ENCODE peak calls at places on chromosomes 11 and 22, in six cellular contexts. O, I, L, J, F and R are unnamed samples.

GRCh38 chr22:43197271-43197941 is 10.5 kb upstream of the TTLL12 start:
- DNase-seq in O (no peak), I (no peak), J (no peak), L (no peak), F (no peak), R (no peak)

GRCh38 chr11:83612891-83613766 is 327.0 kb upstream of the CCDC90B start:
- DNase-seq in O (no peak), J (no peak), F (no peak), I (no peak), L (no peak), R (no peak)

GRCh38 chr11:72784662-72785061 is 9.2 kb downstream of the STARD10 start:
- DNase-seq in O (no peak), J (no peak), F (no peak), L (no peak), I (no peak), R (no peak)

GRCh38 chr22:17191163-17191562 is 28.1 kb downstream of the ADA2 start:
- DNase-seq in J (no peak), F (no peak), O (no peak), L (no peak), I (no peak), R (no peak)

GRCh38 chr11:125956371-125956770 is 10.5 kb downstream of the VSIG10L2 start:
- DNase-seq in O (no peak), F (no peak), J (no peak), L (no peak), I (peak; percentile 49), R (peak; percentile 85)

GRCh38 chr22:50270302-50271010 is at the start of gene MAPK11:
- DNase-seq in O (no peak), I (no peak), L (no peak), F (peak; percentile 75), J (peak; percentile 74), R (no peak)

GRCh38 chr11:121722431-121723256 is 269.9 kb upstream of the SORL1-AS1 start:
- DNase-seq in J (peak; percentile 47), L (peak; percentile 74), I (peak; percentile 96), F (peak; percentile 40), O (no peak), R (peak; percentile 97)

GRCh38 chr22:43385770-43386641 is 25.8 kb upstream of the MPPED1 start:
- DNase-seq in F (peak; percentile 81), I (peak; percentile 60), O (peak; percentile 69), L (peak; percentile 11), J (peak; percentile 72), R (peak; percentile 84)

GRCh38 chr22:28112548-28113043 is 193.5 kb upstream of the PITPNB start:
- DNase-seq in O (no peak), I (no peak), L (peak; percentile 9), J (no peak), F (no peak), R (peak; percentile 68)

GRCh38 chr11:106076923-106077608 is at the start of gene KBTBD3:
- DNase-seq in L (peak; percentile 92), O (peak; percentile 71), I (peak; percentile 99), F (peak; percentile 99), J (peak; percentile 99), R (peak; percentile 100)

GRCh38 chr11:119774180-119774763 is 45.3 kb upstream of the NECTIN1 start:
- DNase-seq in O (no peak), F (no peak), I (no peak), J (no peak), L (no peak), R (no peak)

GRCh38 chr11:118180300-118180703 is 3.9 kb upstream of the SCN2B start:
- DNase-seq in L (no peak), F (no peak), O (no peak), J (peak; percentile 26), I (peak; percentile 91), R (peak; percentile 84)

GRCh38 chr11:114877976-114878375 is 199.6 kb downstream of the NXPE2 start:
- DNase-seq in F (no peak), I (no peak), L (no peak), J (no peak), O (no peak), R (no peak)

GRCh38 chr11:10310301-10310841 is 5.5 kb downstream of the ADM start:
- DNase-seq in O (no peak), L (no peak), I (no peak), J (no peak), F (no peak), R (no peak)

GRCh38 chr11:120135838-120136237 is 2.1 kb downstream of the TRIM29 start:
- DNase-seq in I (peak; percentile 9), J (no peak), F (peak; percentile 4), O (no peak), L (no peak), R (no peak)

GRCh38 chr11:134585666-134586285 is 173.7 kb upstream of the B3GAT1 start:
- DNase-seq in J (no peak), L (no peak), F (no peak), O (no peak), I (no peak), R (no peak)

GRCh38 chr22:48919187-48919590 is 908.5 kb downstream of the BRD1 start:
- DNase-seq in O (no peak), J (no peak), I (no peak), F (peak; percentile 16), L (no peak), R (peak; percentile 27)

GRCh38 chr11:102345923-102346322 is 1.1 kb upstream of the BIRC2 start:
- DNase-seq in F (no peak), L (no peak), J (no peak), I (no peak), O (no peak), R (no peak)

GRCh38 chr11:45252134-45252856 is 33.8 kb downstream of the SYT13 start:
- DNase-seq in O (peak; percentile 78), F (peak; percentile 80), I (no peak), J (peak; percentile 84), L (no peak), R (no peak)

GRCh38 chr11:18720811-18721575 is 5.0 kb downstream of the IGSF22 start:
- DNase-seq in I (peak; percentile 50), F (peak; percentile 81), J (peak; percentile 87), O (peak; percentile 76), L (peak; percentile 56), R (peak; percentile 91)
- H3K27ac ChIP-seq in I (peak overlapping the region; percentile 43), F (peak overlapping the region; percentile 54), J (peak overlapping the region; percentile 42), O (peak overlapping the region; percentile 77), L (peak overlapping the region; percentile 67), R (peak overlapping the region; percentile 64)

GRCh38 chr22:46681010-46681409 is 57.0 kb downstream of the CERK start:
- DNase-seq in J (no peak), F (no peak), L (no peak), I (no peak), O (peak; percentile 36), R (no peak)
- TF ChIP-seq CTCF in J (peak; percentile 38), F (peak; percentile 36), L (no peak), I (no peak), O (no peak), R (no peak)

GRCh38 chr11:43687120-43687791 is 6.7 kb downstream of the HSD17B12 start:
- DNase-seq in L (peak; percentile 7), I (no peak), F (peak; percentile 26), J (no peak), O (no peak), R (no peak)
- H3K4me3 ChIP-seq in L (peak overlapping the region; percentile 15), I (no peak overlapping the region), F (no peak overlapping the region), J (no peak overlapping the region), O (no peak overlapping the region), R (no peak overlapping the region)

GRCh38 chr22:41657709-41658108 is 31.0 kb downstream of the SNU13 start:
- DNase-seq in I (no peak), F (no peak), L (no peak), O (no peak), J (no peak), R (no peak)
- H3K27ac ChIP-seq in I (no peak overlapping the region), F (no peak overlapping the region), L (no peak overlapping the region), O (no peak overlapping the region), J (no peak overlapping the region), R (no peak overlapping the region)

DNA sequence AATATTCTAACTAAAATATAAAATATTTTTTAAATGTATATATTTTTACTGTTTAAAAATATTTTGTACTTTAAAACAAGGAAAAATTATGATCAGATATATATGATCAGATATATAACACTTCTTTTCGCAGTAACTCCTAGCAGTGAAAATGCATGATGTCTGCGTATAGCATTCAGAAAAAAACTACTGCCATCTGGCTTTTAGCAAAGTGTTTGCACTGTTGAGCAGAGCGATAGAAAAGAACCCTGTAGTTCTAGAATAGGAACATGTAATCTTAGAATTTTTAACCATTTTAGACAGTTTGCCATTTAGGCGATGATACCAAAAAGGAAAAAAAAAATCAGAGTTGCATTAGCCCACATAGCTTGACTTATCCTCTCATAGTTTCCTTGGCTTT is 370.4 kb upstream of the ANO3 start:
- DNase-seq in F (no peak), L (no peak), I (no peak), O (no peak), J (no peak), R (no peak)
- TF ChIP-seq CTCF in F (no peak), L (no peak), I (peak; percentile 52), O (no peak), J (peak; percentile 28), R (no peak)

DNA sequence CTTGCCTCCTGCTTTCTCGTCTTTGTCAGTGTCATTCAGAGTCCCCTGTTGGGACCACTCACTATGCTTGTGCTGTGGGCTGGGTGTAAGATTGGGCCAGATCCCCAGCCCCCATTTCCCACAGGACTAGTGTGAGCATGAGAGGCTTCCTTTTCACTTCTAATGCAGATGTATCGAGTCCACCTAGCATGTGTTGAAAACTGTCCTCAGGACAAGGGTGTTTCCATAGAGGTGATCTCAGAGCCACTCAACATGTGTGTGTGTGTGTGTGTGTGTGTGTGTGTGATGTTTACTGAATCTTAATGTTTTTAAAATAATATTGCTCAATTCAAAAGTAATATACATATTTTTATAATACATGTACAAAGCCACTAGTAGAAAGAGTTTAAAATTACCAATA is 11.4 kb upstream of the CD44 start:
- DNase-seq in I (no peak), L (no peak), F (no peak), J (no peak), O (no peak), R (no peak)
- H3K4me3 ChIP-seq in I (no peak overlapping the region), L (no peak overlapping the region), F (no peak overlapping the region), J (no peak overlapping the region), O (no peak overlapping the region), R (no peak overlapping the region)